ENCODE peak calls at places on chromosomes 2 and 18, in four cellular contexts. One of them, this sample, is unnamed. For H3K4me1, the result is how much of the 10 kb centered on the place peaks cover.

GRCh38 chr2:239195318-239195871 is 205.4 kb downstream of the HDAC4 start:
- DNase-seq in endodermal cell: peak
- DNase-seq in heart right ventricle: peak
- DNase-seq in esophagus squamous epithelium: no peak
- DNase-seq in this sample: no peak

GRCh38 chr2:127735537-127736399 is 34.5 kb downstream of the SFT2D3 start:
- DNase-seq in endodermal cell: no peak
- DNase-seq in heart right ventricle: no peak
- DNase-seq in esophagus squamous epithelium: no peak
- DNase-seq in this sample: no peak

GRCh38 chr2:231927566-231927890 is 1.3 kb upstream of the NPPC start:
- DNase-seq in endodermal cell: no peak
- DNase-seq in heart right ventricle: no peak
- DNase-seq in esophagus squamous epithelium: no peak
- DNase-seq in this sample: peak

GRCh38 chr2:241014764-241015163 is 16.3 kb downstream of the SNED1 start:
- DNase-seq in endodermal cell: no peak
- DNase-seq in heart right ventricle: no peak
- DNase-seq in esophagus squamous epithelium: no peak
- DNase-seq in this sample: no peak

GRCh38 chr2:148968776-148969175 is 69.7 kb upstream of the LYPD6B start:
- DNase-seq in endodermal cell: no peak
- DNase-seq in heart right ventricle: no peak
- DNase-seq in esophagus squamous epithelium: no peak
- DNase-seq in this sample: no peak

GRCh38 chr2:127256866-127257265 is 36.8 kb upstream of the CYP27C1 start:
- DNase-seq in endodermal cell: no peak
- DNase-seq in heart right ventricle: no peak
- DNase-seq in esophagus squamous epithelium: no peak
- DNase-seq in this sample: no peak

GRCh38 chr2:145170787-145171186 is 650.9 kb upstream of the ZEB2 start:
- DNase-seq in endodermal cell: no peak
- DNase-seq in heart right ventricle: no peak
- DNase-seq in esophagus squamous epithelium: no peak
- DNase-seq in this sample: no peak

GRCh38 chr2:16285813-16286510 is 345.6 kb downstream of the MYCN start:
- DNase-seq in endodermal cell: no peak
- DNase-seq in heart right ventricle: no peak
- DNase-seq in esophagus squamous epithelium: no peak
- DNase-seq in this sample: no peak

GRCh38 chr18:78611201-78611800 is 368.3 kb upstream of the SALL3 start:
- DNase-seq in endodermal cell: peak
- DNase-seq in heart right ventricle: no peak
- DNase-seq in esophagus squamous epithelium: no peak
- DNase-seq in this sample: no peak

GRCh38 chr18:50986360-50987087 is 18.7 kb downstream of the ELAC1 start:
- DNase-seq in endodermal cell: no peak
- DNase-seq in heart right ventricle: no peak
- DNase-seq in esophagus squamous epithelium: no peak
- DNase-seq in this sample: no peak

GRCh38 chr18:38241736-38242135 is 676.1 kb upstream of the CELF4 start:
- DNase-seq in endodermal cell: no peak
- DNase-seq in heart right ventricle: no peak
- DNase-seq in esophagus squamous epithelium: no peak
- DNase-seq in this sample: no peak

GRCh38 chr2:173414823-173415322 is 60.2 kb downstream of the CDCA7 start:
- DNase-seq in endodermal cell: no peak
- DNase-seq in heart right ventricle: no peak
- DNase-seq in esophagus squamous epithelium: no peak
- DNase-seq in this sample: no peak

GRCh38 chr2:158199928-158200650 is 98.4 kb downstream of the UPP2 start:
- DNase-seq in endodermal cell: no peak
- DNase-seq in heart right ventricle: no peak
- DNase-seq in esophagus squamous epithelium: no peak
- DNase-seq in this sample: no peak

GRCh38 chr18:22998336-22998735 is 65.2 kb downstream of the RBBP8 start:
- DNase-seq in endodermal cell: no peak
- DNase-seq in heart right ventricle: no peak
- DNase-seq in esophagus squamous epithelium: no peak
- DNase-seq in this sample: no peak

GRCh38 chr2:58896600-58896999 is 655.5 kb upstream of the FANCL start:
- DNase-seq in endodermal cell: no peak
- DNase-seq in heart right ventricle: no peak
- DNase-seq in esophagus squamous epithelium: no peak
- DNase-seq in this sample: no peak

GRCh38 chr18:63306819-63307554 is 12.6 kb downstream of the BCL2 start:
- DNase-seq in endodermal cell: no peak
- DNase-seq in heart right ventricle: no peak
- DNase-seq in esophagus squamous epithelium: no peak
- DNase-seq in this sample: no peak

GRCh38 chr2:101517753-101518152 is 42.8 kb upstream of the RFX8 start:
- DNase-seq in endodermal cell: no peak
- DNase-seq in heart right ventricle: no peak
- DNase-seq in esophagus squamous epithelium: no peak
- DNase-seq in this sample: no peak

GRCh38 chr2:23400703-23401102 is 15.7 kb downstream of the KLHL29 start:
- DNase-seq in endodermal cell: no peak
- DNase-seq in heart right ventricle: no peak
- DNase-seq in esophagus squamous epithelium: no peak
- DNase-seq in this sample: no peak

GRCh38 chr2:11387831-11388230 is 43.4 kb upstream of the ROCK2 start:
- DNase-seq in endodermal cell: no peak
- DNase-seq in heart right ventricle: no peak
- DNase-seq in esophagus squamous epithelium: no peak
- DNase-seq in this sample: no peak

GRCh38 chr2:43943809-43944452 is 51.9 kb downstream of the LRPPRC start:
- DNase-seq in endodermal cell: no peak
- DNase-seq in heart right ventricle: no peak
- DNase-seq in esophagus squamous epithelium: no peak
- DNase-seq in this sample: no peak

GRCh38 chr2:29549069-29549380 is 372.4 kb downstream of the ALK start:
- DNase-seq in endodermal cell: no peak
- DNase-seq in heart right ventricle: no peak
- DNase-seq in esophagus squamous epithelium: no peak
- DNase-seq in this sample: no peak

GRCh38 chr2:171046056-171046560 is 114.6 kb downstream of the TLK1 start:
- DNase-seq in endodermal cell: no peak
- DNase-seq in heart right ventricle: no peak
- DNase-seq in esophagus squamous epithelium: no peak
- DNase-seq in this sample: no peak

GRCh38 chr18:42437001-42437400 is 482.0 kb downstream of the PIK3C3 start:
- DNase-seq in endodermal cell: no peak
- DNase-seq in heart right ventricle: no peak
- DNase-seq in esophagus squamous epithelium: no peak
- DNase-seq in this sample: no peak

GRCh38 chr2:126909781-126910180 is 11.1 kb downstream of the TEX51 start:
- DNase-seq in endodermal cell: no peak
- DNase-seq in heart right ventricle: no peak
- DNase-seq in esophagus squamous epithelium: no peak
- DNase-seq in this sample: no peak

GRCh38 chr18:22169011-22169888 is at the start of gene GATA6:
- DNase-seq in endodermal cell: peak
- DNase-seq in heart right ventricle: peak
- DNase-seq in esophagus squamous epithelium: no peak
- DNase-seq in this sample: peak

GRCh38 chr2:143907801-143908200 is 612.1 kb downstream of the ZEB2 start:
- DNase-seq in endodermal cell: no peak
- DNase-seq in heart right ventricle: no peak
- DNase-seq in esophagus squamous epithelium: no peak
- DNase-seq in this sample: no peak

GRCh38 chr2:29326926-29327325 is 211.7 kb downstream of the CLIP4 start:
- DNase-seq in endodermal cell: no peak
- DNase-seq in heart right ventricle: no peak
- DNase-seq in esophagus squamous epithelium: no peak
- DNase-seq in this sample: peak

GRCh38 chr2:167581961-167582574 is 665.3 kb downstream of the STK39 start:
- DNase-seq in endodermal cell: no peak
- DNase-seq in heart right ventricle: no peak
- DNase-seq in esophagus squamous epithelium: no peak
- DNase-seq in this sample: no peak

GRCh38 chr2:203200866-203201265 is 38.0 kb upstream of the CYP20A1 start:
- DNase-seq in endodermal cell: no peak
- DNase-seq in heart right ventricle: no peak
- DNase-seq in esophagus squamous epithelium: no peak
- DNase-seq in this sample: no peak

GRCh38 chr2:108823286-108823685 is 36.7 kb downstream of the CCDC138 start:
- DNase-seq in endodermal cell: no peak
- DNase-seq in heart right ventricle: no peak
- DNase-seq in esophagus squamous epithelium: no peak
- DNase-seq in this sample: no peak

GRCh38 chr2:240419321-240419720 is 16.1 kb upstream of the GPC1 start:
- DNase-seq in endodermal cell: peak
- DNase-seq in heart right ventricle: no peak
- DNase-seq in esophagus squamous epithelium: no peak
- DNase-seq in this sample: no peak

GRCh38 chr2:129709030-129709955 is 270.2 kb upstream of the RAB6C start:
- DNase-seq in endodermal cell: no peak
- DNase-seq in heart right ventricle: no peak
- DNase-seq in esophagus squamous epithelium: no peak
- DNase-seq in this sample: no peak

GRCh38 chr2:129709956-129710598 is 269.4 kb upstream of the RAB6C start:
- DNase-seq in endodermal cell: no peak
- DNase-seq in heart right ventricle: no peak
- DNase-seq in esophagus squamous epithelium: no peak
- DNase-seq in this sample: no peak

GRCh38 chr2:129705105-129705504 is 274.4 kb upstream of the RAB6C start:
- DNase-seq in endodermal cell: no peak
- DNase-seq in heart right ventricle: no peak
- DNase-seq in esophagus squamous epithelium: no peak
- DNase-seq in this sample: no peak

GRCh38 chr2:129708221-129708967 is 271.1 kb upstream of the RAB6C start:
- DNase-seq in endodermal cell: no peak
- DNase-seq in heart right ventricle: no peak
- DNase-seq in esophagus squamous epithelium: no peak
- DNase-seq in this sample: no peak

DNA sequence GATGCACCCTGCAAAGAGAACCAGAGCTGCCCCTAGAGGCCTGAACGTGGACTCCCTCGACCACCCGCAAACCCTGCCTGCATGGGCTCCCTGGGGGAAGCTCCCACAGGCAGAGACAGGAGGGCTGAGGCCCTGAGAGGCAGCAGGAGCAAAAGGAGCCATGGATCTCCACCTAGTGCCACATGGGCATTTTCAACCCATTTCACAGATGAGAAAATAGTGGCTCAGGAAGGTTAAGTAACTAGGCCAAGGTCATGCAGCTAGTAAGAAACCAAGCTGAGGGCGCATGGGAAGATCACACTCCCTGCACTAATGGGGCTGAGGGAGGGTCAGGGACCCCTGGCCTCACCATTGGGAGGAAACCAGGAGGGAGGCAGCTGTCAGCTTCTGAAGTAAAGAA is 271.7 kb upstream of the RAB6C start:
- DNase-seq in endodermal cell: no peak
- DNase-seq in heart right ventricle: no peak
- DNase-seq in esophagus squamous epithelium: no peak
- DNase-seq in this sample: no peak
- H3K4me1 ChIP-seq in endodermal cell: under half
- H3K4me1 ChIP-seq in heart right ventricle: under half
- H3K4me1 ChIP-seq in esophagus squamous epithelium: under half
- H3K4me1 ChIP-seq in this sample: under half

DNA sequence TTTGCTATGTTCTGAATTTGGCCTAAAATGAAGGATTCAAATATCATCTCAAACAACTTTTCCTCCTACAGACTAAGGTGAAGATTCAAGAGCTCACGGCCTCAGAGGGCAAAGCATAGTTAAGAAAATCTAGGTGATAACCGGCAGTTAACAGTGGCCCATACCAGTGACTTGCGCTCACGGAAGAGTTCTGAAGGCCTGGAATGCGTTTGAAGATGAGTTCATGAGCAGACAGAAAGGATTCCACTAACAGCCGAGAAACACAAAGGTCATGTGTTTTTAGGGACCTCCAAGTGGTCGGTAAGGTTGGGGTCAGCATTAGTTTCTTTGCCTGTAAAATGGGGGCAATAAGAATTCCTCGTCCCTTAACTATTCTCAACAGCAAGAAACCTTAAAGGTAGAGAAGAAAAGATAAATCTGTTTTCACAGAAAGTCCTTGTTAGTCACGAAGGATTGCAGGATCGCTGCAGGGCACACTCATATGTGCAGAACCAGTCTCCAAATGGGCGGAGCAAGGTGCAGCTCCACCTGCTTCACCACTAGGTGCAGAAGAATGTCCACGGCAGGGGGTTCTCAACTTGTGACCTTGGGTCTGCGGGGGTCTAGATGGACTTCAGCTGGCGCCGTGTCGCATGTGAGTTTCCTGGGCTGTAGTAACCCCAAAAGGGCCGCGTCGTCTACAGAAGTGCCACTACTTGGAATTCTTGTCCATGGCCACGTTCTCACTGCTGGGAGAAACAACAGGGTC is 708 bp upstream of the RPIA start:
- DNase-seq in endodermal cell: no peak
- DNase-seq in heart right ventricle: no peak
- DNase-seq in esophagus squamous epithelium: no peak
- DNase-seq in this sample: no peak
- TF ChIP-seq CTCF in endodermal cell: no peak
- TF ChIP-seq CTCF in heart right ventricle: no peak
- TF ChIP-seq CTCF in esophagus squamous epithelium: no peak
- TF ChIP-seq CTCF in this sample: no peak

DNA sequence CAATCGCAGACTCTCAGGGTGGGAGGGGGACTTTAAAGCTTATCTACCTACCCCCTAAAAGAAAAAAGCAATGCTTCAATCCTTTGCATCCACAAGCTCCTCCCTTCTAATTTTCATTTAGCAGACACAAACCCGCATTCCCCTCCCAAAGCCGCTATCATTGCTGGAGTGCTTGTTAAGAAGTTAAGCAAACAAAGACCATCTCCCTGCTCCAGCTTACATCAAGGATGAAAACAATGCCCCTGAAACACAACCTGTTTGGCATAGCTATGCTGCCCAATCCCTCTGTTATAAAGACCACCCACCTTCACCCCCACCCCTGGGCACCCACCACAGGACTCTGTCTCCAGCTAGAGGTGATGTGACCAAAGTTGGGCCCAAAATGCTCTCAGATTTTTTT is 33.0 kb downstream of the REEP1 start:
- DNase-seq in endodermal cell: no peak
- DNase-seq in heart right ventricle: no peak
- DNase-seq in esophagus squamous epithelium: no peak
- DNase-seq in this sample: no peak
- H3K4me1 ChIP-seq in endodermal cell: under half
- H3K4me1 ChIP-seq in heart right ventricle: under half
- H3K4me1 ChIP-seq in esophagus squamous epithelium: under half
- H3K4me1 ChIP-seq in this sample: under half

DNA sequence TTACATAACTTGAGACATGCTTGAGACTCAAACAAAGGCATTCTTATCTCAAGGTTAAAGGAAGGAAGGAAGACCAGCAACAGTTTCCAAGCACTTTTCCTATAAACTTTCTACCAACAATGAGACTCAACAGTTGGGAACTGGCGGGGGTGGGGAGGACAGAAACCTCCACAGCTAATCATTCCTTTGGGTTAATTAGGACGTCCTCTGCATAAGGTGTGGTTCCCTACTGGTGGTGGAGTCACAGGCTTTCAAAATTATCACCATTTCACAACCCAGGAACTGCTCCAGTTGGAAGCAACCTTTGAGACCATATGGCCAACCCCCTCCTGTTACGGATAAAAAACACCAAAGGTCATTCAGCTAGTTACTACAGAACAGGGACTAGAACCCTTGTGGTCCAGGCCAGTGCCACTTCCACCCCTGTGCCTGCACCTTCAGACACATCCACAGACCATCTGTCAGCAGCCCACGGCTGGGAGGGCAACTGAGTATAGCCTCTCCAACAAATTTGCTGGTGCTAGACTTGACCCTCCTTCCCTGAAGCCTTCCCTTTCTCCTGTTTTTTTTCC is 30.1 kb upstream of the ATL2 start:
- DNase-seq in endodermal cell: peak
- DNase-seq in heart right ventricle: peak
- DNase-seq in esophagus squamous epithelium: no peak
- DNase-seq in this sample: no peak
- TF ChIP-seq CTCF in endodermal cell: no peak
- TF ChIP-seq CTCF in heart right ventricle: no peak
- TF ChIP-seq CTCF in esophagus squamous epithelium: no peak
- TF ChIP-seq CTCF in this sample: no peak